ENCODE peak calls at places on chromosomes 7 and 10, in five cellular contexts. One of them, this sample, is unnamed.
A peak's percentile ranks its signal among the peaks of the same experiment; 100 is the strongest.

GRCh38 chr7:94888542-94888941 is 18.9 kb upstream of the PPP1R9A start:
- DNase-seq in transverse colon: peak; percentile 19
- DNase-seq in K562: no peak
- DNase-seq in sigmoid colon: no peak
- DNase-seq in stomach: peak; percentile 58
- DNase-seq in this sample: no peak

GRCh38 chr10:118272090-118272775 is 69.9 kb downstream of the FAM204A start:
- DNase-seq in sigmoid colon: peak; percentile 78
- DNase-seq in stomach: no peak
- DNase-seq in K562: no peak
- DNase-seq in transverse colon: peak; percentile 12
- DNase-seq in this sample: no peak

GRCh38 chr10:103772096-103772845 is 83.1 kb downstream of the SH3PXD2A start:
- DNase-seq in transverse colon: peak; percentile 87
- DNase-seq in sigmoid colon: peak; percentile 96
- DNase-seq in K562: peak; percentile 78
- DNase-seq in stomach: peak; percentile 75
- DNase-seq in this sample: peak; percentile 88

GRCh38 chr7:135291809-135292253 is 58.2 kb downstream of the STRA8 start:
- DNase-seq in sigmoid colon: no peak
- DNase-seq in transverse colon: no peak
- DNase-seq in stomach: no peak
- DNase-seq in K562: no peak
- DNase-seq in this sample: no peak

GRCh38 chr7:95859434-95859833 is 87.1 kb downstream of the DYNC1I1 start:
- DNase-seq in sigmoid colon: no peak
- DNase-seq in transverse colon: no peak
- DNase-seq in stomach: no peak
- DNase-seq in K562: no peak
- DNase-seq in this sample: no peak

GRCh38 chr10:110346914-110347313 is 42.2 kb upstream of the SMNDC1 start:
- DNase-seq in stomach: no peak
- DNase-seq in K562: no peak
- DNase-seq in sigmoid colon: no peak
- DNase-seq in transverse colon: no peak
- DNase-seq in this sample: no peak

GRCh38 chr7:24670782-24671181 is 86.5 kb downstream of the GSDME start:
- DNase-seq in K562: no peak
- DNase-seq in sigmoid colon: no peak
- DNase-seq in stomach: no peak
- DNase-seq in transverse colon: no peak
- DNase-seq in this sample: no peak

GRCh38 chr7:107982463-107982862 is 20.5 kb downstream of the LAMB1 start:
- DNase-seq in sigmoid colon: peak; percentile 50
- DNase-seq in K562: no peak
- DNase-seq in stomach: no peak
- DNase-seq in transverse colon: no peak
- DNase-seq in this sample: no peak

GRCh38 chr7:130951303-130951975 is 217.4 kb upstream of the KLF14 start:
- DNase-seq in K562: no peak
- DNase-seq in transverse colon: no peak
- DNase-seq in stomach: no peak
- DNase-seq in sigmoid colon: no peak
- DNase-seq in this sample: no peak

GRCh38 chr7:110539216-110539615 is 551.7 kb upstream of the LRRN3 start:
- DNase-seq in stomach: no peak
- DNase-seq in sigmoid colon: no peak
- DNase-seq in K562: no peak
- DNase-seq in transverse colon: no peak
- DNase-seq in this sample: no peak

GRCh38 chr10:129755075-129756020 is 208.7 kb downstream of the EBF3 start:
- DNase-seq in K562: no peak
- DNase-seq in transverse colon: peak; percentile 4
- DNase-seq in stomach: peak; percentile 17
- DNase-seq in sigmoid colon: peak; percentile 50
- DNase-seq in this sample: peak; percentile 34

GRCh38 chr7:50339990-50340500 is 35.5 kb downstream of the IKZF1 start:
- DNase-seq in K562: peak; percentile 44
- DNase-seq in transverse colon: peak; percentile 39
- DNase-seq in stomach: no peak
- DNase-seq in sigmoid colon: no peak
- DNase-seq in this sample: no peak

GRCh38 chr10:16314259-16314658 is 122.6 kb upstream of the PTER start:
- DNase-seq in sigmoid colon: no peak
- DNase-seq in transverse colon: no peak
- DNase-seq in stomach: no peak
- DNase-seq in K562: peak; percentile 18
- DNase-seq in this sample: no peak

GRCh38 chr10:4725917-4726606 is 99.9 kb upstream of the AKR1E2 start:
- DNase-seq in K562: no peak
- DNase-seq in stomach: no peak
- DNase-seq in transverse colon: no peak
- DNase-seq in sigmoid colon: no peak
- DNase-seq in this sample: no peak

GRCh38 chr10:15715619-15716227 is 4.0 kb downstream of the ITGA8 start:
- DNase-seq in sigmoid colon: no peak
- DNase-seq in stomach: no peak
- DNase-seq in K562: peak; percentile 50
- DNase-seq in transverse colon: no peak
- DNase-seq in this sample: no peak

GRCh38 chr7:47601119-47601880 is 19.4 kb upstream of the TNS3 start:
- DNase-seq in transverse colon: no peak
- DNase-seq in sigmoid colon: no peak
- DNase-seq in stomach: no peak
- DNase-seq in K562: no peak
- DNase-seq in this sample: no peak

GRCh38 chr10:60937784-60938654 is 6.0 kb downstream of the RHOBTB1 start:
- DNase-seq in sigmoid colon: no peak
- DNase-seq in transverse colon: no peak
- DNase-seq in K562: no peak
- DNase-seq in stomach: no peak
- DNase-seq in this sample: no peak

GRCh38 chr7:29146082-29146706 is at the start of gene CPVL:
- DNase-seq in sigmoid colon: peak; percentile 87
- DNase-seq in transverse colon: peak; percentile 53
- DNase-seq in K562: no peak
- DNase-seq in stomach: peak; percentile 28
- DNase-seq in this sample: no peak

GRCh38 chr7:80735330-80735729 is 96.9 kb downstream of the CD36 start:
- DNase-seq in sigmoid colon: no peak
- DNase-seq in K562: no peak
- DNase-seq in stomach: no peak
- DNase-seq in transverse colon: no peak
- DNase-seq in this sample: no peak

GRCh38 chr7:44067064-44067951 is 1.9 kb upstream of the PGAM2 start:
- DNase-seq in K562: peak; percentile 51
- DNase-seq in stomach: no peak
- DNase-seq in sigmoid colon: peak; percentile 64
- DNase-seq in transverse colon: peak; percentile 6
- DNase-seq in this sample: peak; percentile 58
- TF ChIP-seq POLR2A in K562: peak; percentile 39
- TF ChIP-seq POLR2A in stomach: no peak
- TF ChIP-seq POLR2A in sigmoid colon: no peak
- TF ChIP-seq POLR2A in transverse colon: no peak
- TF ChIP-seq POLR2A in this sample: no peak

DNA sequence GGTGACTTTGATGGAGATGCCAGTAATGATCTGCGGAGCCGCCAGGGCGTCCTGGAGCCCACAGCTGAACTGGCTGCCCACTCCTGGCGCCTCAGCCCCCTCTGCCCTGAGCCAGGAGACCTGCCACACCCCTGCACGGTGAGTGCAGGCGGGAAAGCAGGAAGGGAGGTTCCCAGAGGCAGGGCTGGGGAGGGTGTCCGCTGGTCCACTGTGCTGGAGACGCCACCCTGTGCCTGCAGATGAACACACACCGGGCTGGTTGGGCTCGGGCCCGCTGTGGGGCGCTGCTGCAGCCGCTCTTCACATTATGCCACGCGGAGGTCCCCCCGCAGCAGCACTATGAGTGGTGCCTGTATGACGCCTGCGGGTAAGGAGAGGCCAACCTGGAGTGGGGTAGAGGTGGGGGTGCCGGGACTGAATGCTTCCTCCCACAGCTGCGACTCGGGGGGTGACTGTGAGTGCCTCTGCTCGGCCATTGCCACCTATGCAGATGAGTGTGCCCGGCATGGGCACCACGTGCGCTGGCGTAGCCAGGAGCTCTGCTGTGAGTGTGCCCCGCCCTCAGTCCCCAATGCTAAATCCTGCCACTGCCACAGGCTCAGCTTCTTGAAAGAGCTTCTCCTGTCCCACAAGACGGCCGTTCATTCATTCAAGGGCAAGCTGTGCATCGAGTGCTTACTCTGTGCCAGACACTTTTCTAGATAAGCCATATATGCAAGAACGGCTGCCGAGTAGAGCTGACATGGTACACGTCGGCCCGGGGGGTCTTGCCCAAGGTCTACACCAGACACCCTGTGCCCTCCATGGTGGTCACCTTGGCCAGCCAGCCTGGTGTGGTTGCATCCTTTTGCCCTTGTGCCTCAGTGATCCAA is 14.3 kb upstream of the ZNF467 start:
- DNase-seq in stomach: peak; percentile 53
- DNase-seq in sigmoid colon: no peak
- DNase-seq in transverse colon: no peak
- DNase-seq in K562: peak; percentile 85
- DNase-seq in this sample: no peak
- TF ChIP-seq POLR2AphosphoS5 in stomach: no peak
- TF ChIP-seq POLR2AphosphoS5 in sigmoid colon: no peak
- TF ChIP-seq POLR2AphosphoS5 in transverse colon: no peak
- TF ChIP-seq POLR2AphosphoS5 in K562: no peak
- TF ChIP-seq POLR2AphosphoS5 in this sample: no peak

GRCh38 chr7:151884276-151885201 is 7.6 kb upstream of the PRKAG2 start:
- DNase-seq in transverse colon: no peak
- DNase-seq in stomach: no peak
- DNase-seq in K562: no peak
- DNase-seq in sigmoid colon: peak; percentile 37
- DNase-seq in this sample: peak; percentile 55
- H3K27me3 ChIP-seq in transverse colon: no peaks in the 10 kb centered on the region
- H3K27me3 ChIP-seq in stomach: no peaks in the 10 kb centered on the region
- H3K27me3 ChIP-seq in K562: peaks cover 59% of the 10 kb centered on the region
- H3K27me3 ChIP-seq in sigmoid colon: no peaks in the 10 kb centered on the region
- H3K27me3 ChIP-seq in this sample: peaks cover 2% of the 10 kb centered on the region

GRCh38 chr10:72030762-72031543 is 57.4 kb downstream of the SPOCK2 start:
- DNase-seq in transverse colon: peak; percentile 46
- DNase-seq in sigmoid colon: no peak
- DNase-seq in stomach: peak; percentile 87
- DNase-seq in K562: no peak
- DNase-seq in this sample: no peak
- TF ChIP-seq POLR2A in transverse colon: no peak
- TF ChIP-seq POLR2A in sigmoid colon: no peak
- TF ChIP-seq POLR2A in stomach: no peak
- TF ChIP-seq POLR2A in K562: no peak
- TF ChIP-seq POLR2A in this sample: no peak

DNA sequence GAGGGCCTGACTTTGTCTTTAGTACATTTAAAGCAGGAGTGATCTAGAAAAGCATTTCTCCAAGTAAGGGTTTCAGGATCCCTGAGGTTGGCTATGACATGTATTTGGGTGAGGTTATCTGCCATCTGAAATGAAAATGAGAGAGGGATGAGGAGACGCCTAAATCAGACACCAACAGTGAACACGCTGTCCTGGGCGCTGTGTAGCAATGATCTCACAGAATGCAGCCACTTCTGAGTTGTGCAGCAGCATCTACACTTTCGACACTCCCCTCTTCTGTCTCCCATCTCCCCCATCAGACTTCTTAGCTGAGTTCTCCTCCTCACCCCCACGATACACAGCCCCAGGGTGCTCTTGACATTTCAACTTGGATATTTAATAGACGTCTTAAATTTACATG is 95.4 kb downstream of the SVIL start:
- DNase-seq in transverse colon: no peak
- DNase-seq in K562: no peak
- DNase-seq in sigmoid colon: no peak
- DNase-seq in stomach: no peak
- DNase-seq in this sample: no peak
- TF ChIP-seq POLR2AphosphoS5 in transverse colon: no peak
- TF ChIP-seq POLR2AphosphoS5 in K562: no peak
- TF ChIP-seq POLR2AphosphoS5 in sigmoid colon: peak; percentile 52
- TF ChIP-seq POLR2AphosphoS5 in stomach: no peak
- TF ChIP-seq POLR2AphosphoS5 in this sample: no peak

DNA sequence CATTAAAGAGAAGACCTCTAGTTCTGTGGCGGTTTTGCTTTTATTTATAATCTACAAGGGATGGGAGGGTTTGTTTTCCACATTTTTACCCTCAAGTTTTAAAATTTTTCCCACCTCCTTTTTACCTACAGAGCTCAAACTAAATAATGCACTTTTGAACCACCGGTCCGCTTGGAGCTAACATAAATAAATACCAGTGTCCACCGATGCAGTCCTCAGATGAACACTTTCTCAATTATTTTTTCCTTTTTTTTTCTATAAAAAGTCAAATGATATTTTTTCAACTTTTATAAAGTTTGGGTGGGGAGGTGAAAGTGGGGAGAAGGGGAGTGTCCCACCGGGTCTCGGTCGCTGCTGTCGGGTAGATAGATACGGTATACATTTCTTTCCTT is 3.3 kb downstream of the ZNF503 start:
- DNase-seq in stomach: no peak
- DNase-seq in K562: no peak
- DNase-seq in sigmoid colon: no peak
- DNase-seq in transverse colon: no peak
- DNase-seq in this sample: no peak
- H3K27me3 ChIP-seq in stomach: peaks cover 35% of the 10 kb centered on the region
- H3K27me3 ChIP-seq in K562: peaks cover 73% of the 10 kb centered on the region
- H3K27me3 ChIP-seq in sigmoid colon: no peaks in the 10 kb centered on the region
- H3K27me3 ChIP-seq in transverse colon: peaks cover 12% of the 10 kb centered on the region
- H3K27me3 ChIP-seq in this sample: no peaks in the 10 kb centered on the region

GRCh38 chr7:43869018-43869897 is at the start of gene MRPS24:
- DNase-seq in stomach: peak; percentile 97
- DNase-seq in sigmoid colon: peak; percentile 97
- DNase-seq in transverse colon: peak; percentile 96
- DNase-seq in K562: peak; percentile 96
- DNase-seq in this sample: peak; percentile 97
- TF ChIP-seq POLR2A in stomach: no peak
- TF ChIP-seq POLR2A in sigmoid colon: peak; percentile 11
- TF ChIP-seq POLR2A in transverse colon: peak; percentile 54
- TF ChIP-seq POLR2A in K562: peak; percentile 88
- TF ChIP-seq POLR2A in this sample: peak; percentile 61

GRCh38 chr10:13121500-13121854 is 21.5 kb downstream of the OPTN start:
- DNase-seq in sigmoid colon: no peak
- DNase-seq in transverse colon: no peak
- DNase-seq in stomach: no peak
- DNase-seq in K562: no peak
- DNase-seq in this sample: no peak

GRCh38 chr10:13115832-13116793 is 16.1 kb downstream of the OPTN start:
- DNase-seq in K562: no peak
- DNase-seq in sigmoid colon: no peak
- DNase-seq in transverse colon: peak; percentile 56
- DNase-seq in stomach: no peak
- DNase-seq in this sample: no peak

GRCh38 chr10:13117842-13118783 is 18.1 kb downstream of the OPTN start:
- DNase-seq in transverse colon: no peak
- DNase-seq in sigmoid colon: no peak
- DNase-seq in stomach: no peak
- DNase-seq in K562: no peak
- DNase-seq in this sample: no peak

GRCh38 chr10:13118784-13119133 is 18.8 kb downstream of the OPTN start:
- DNase-seq in sigmoid colon: no peak
- DNase-seq in transverse colon: no peak
- DNase-seq in K562: no peak
- DNase-seq in stomach: no peak
- DNase-seq in this sample: no peak

GRCh38 chr10:13120786-13121499 is 21.0 kb downstream of the OPTN start:
- DNase-seq in sigmoid colon: no peak
- DNase-seq in transverse colon: no peak
- DNase-seq in K562: no peak
- DNase-seq in stomach: no peak
- DNase-seq in this sample: no peak
- TF ChIP-seq POLR2AphosphoS5 in sigmoid colon: peak; percentile 56
- TF ChIP-seq POLR2AphosphoS5 in transverse colon: peak; percentile 9
- TF ChIP-seq POLR2AphosphoS5 in K562: no peak
- TF ChIP-seq POLR2AphosphoS5 in stomach: no peak
- TF ChIP-seq POLR2AphosphoS5 in this sample: no peak

This sample was measured in suprapubic skin.